ENCODE peak calls at places on chromosome 3, in seven cellular contexts. T is neural crest cell; F is stromal cell of bone marrow; P is left lobe of liver; K is fibroblast of mammary gland; M is stimulated activated CD8-positive, alpha-beta memory T cell treated with anti-CD3 and anti-CD28 coated beads, Interleukin-4, amount 100 ng/mL, for 24 hours; C is HT1080. R is an unnamed sample.

GRCh38 chr3:105996781-105997180 is 128.0 kb upstream of the CBLB start:
- DNase-seq in F (no peak), C (no peak), P (no peak), K (no peak), M (no peak), T (no peak), R (no peak)

GRCh38 chr3:149515242-149515641 is 40.7 kb downstream of the TM4SF4 start:
- DNase-seq in F (no peak), T (no peak), K (no peak), P (no peak), M (no peak), C (no peak), R (no peak)

GRCh38 chr3:10162147-10162546 is 2.6 kb upstream of the IRAK2 start:
- DNase-seq in F (no peak), M (no peak), C (no peak), K (no peak), P (no peak), T (no peak), R (no peak)

GRCh38 chr3:111277226-111277625 is 205.6 kb downstream of the NECTIN3 start:
- DNase-seq in C (peak), P (no peak), F (peak), T (no peak), K (peak), M (no peak), R (no peak)

GRCh38 chr3:184486614-184487013 is 75.0 kb upstream of the EPHB3 start:
- DNase-seq in F (no peak), M (no peak), P (no peak), T (no peak), C (no peak), K (no peak), R (no peak)

GRCh38 chr3:160796813-160797164 is 40.8 kb downstream of the PPM1L start:
- DNase-seq in F (no peak), K (no peak), T (no peak), M (no peak), C (no peak), P (peak), R (no peak)

GRCh38 chr3:106809633-106810460 is 567.4 kb upstream of the CCDC54 start:
- DNase-seq in P (no peak), K (peak), T (no peak), C (no peak), F (no peak), M (no peak), R (no peak)

GRCh38 chr3:159761377-159761776 is 227.3 kb upstream of the IL12A start:
- DNase-seq in T (no peak), C (peak), K (peak), P (peak), F (peak), M (no peak), R (peak)

GRCh38 chr3:112676659-112677234 is 35.8 kb upstream of the CCDC80 start:
- DNase-seq in T (no peak), M (peak), K (peak), F (peak), P (no peak), C (peak), R (peak)

GRCh38 chr3:73030073-73030597 is 31.3 kb upstream of the EBLN2 start:
- DNase-seq in T (no peak), F (no peak), K (no peak), C (no peak), P (no peak), M (no peak), R (no peak)

GRCh38 chr3:44058868-44059203 is 182.8 kb upstream of the TOPAZ1 start:
- DNase-seq in K (no peak), T (no peak), P (no peak), F (no peak), C (no peak), M (no peak), R (no peak)

GRCh38 chr3:61574854-61575253 is 13.5 kb downstream of the PTPRG start:
- DNase-seq in P (no peak), M (no peak), K (peak), F (peak), C (peak), T (no peak), R (peak)

GRCh38 chr3:45915518-45916231 is 27.6 kb upstream of the CXCR6 start:
- DNase-seq in F (peak), P (no peak), M (peak), C (peak), K (peak), T (no peak), R (peak)

GRCh38 chr3:49460188-49460885 is 9.7 kb upstream of the DAG1 start:
- DNase-seq in C (no peak), T (no peak), F (no peak), P (no peak), M (no peak), K (no peak), R (no peak)

GRCh38 chr3:188165596-188165995 is 11.6 kb downstream of the LPP start:
- DNase-seq in C (no peak), T (no peak), F (no peak), K (peak), P (peak), M (no peak), R (no peak)

GRCh38 chr3:71984843-71985594 is 200.1 kb upstream of the PROK2 start:
- DNase-seq in T (no peak), K (no peak), C (no peak), M (no peak), F (no peak), P (no peak), R (no peak)

GRCh38 chr3:193773266-193774183 is 180.5 kb downstream of the OPA1 start:
- DNase-seq in C (no peak), P (no peak), T (no peak), K (no peak), F (no peak), M (no peak), R (peak)

GRCh38 chr3:31132132-31132769 is 237.8 kb upstream of the GADL1 start:
- DNase-seq in M (no peak), F (peak), T (no peak), C (peak), K (peak), P (no peak), R (peak)

GRCh38 chr3:128426128-128426921 is 40.4 kb downstream of the DNAJB8 start:
- DNase-seq in C (no peak), M (peak), P (peak), T (peak), K (peak), F (no peak), R (no peak)

GRCh38 chr3:11717768-11718581 is 74.3 kb upstream of the VGLL4 start:
- DNase-seq in T (peak), M (no peak), P (no peak), C (no peak), K (peak), F (no peak), R (no peak)

GRCh38 chr3:117734431-117734830 is 1024.9 kb downstream of the TUSC7 start:
- DNase-seq in C (peak), T (no peak), M (no peak), P (no peak), K (peak), F (no peak), R (no peak)

GRCh38 chr3:138389841-138390581 is 41.6 kb downstream of the MRAS start:
- DNase-seq in K (peak), C (peak), P (no peak), T (no peak), M (no peak), F (no peak), R (peak)

GRCh38 chr3:114409291-114409690 is 115.5 kb downstream of the TIGIT start:
- DNase-seq in M (no peak), K (no peak), P (no peak), C (no peak), F (no peak), T (no peak), R (no peak)

GRCh38 chr3:119289371-119289770 is 4.8 kb upstream of the ARHGAP31 start:
- DNase-seq in K (no peak), T (no peak), F (no peak), P (no peak), C (no peak), M (no peak), R (no peak)

GRCh38 chr3:155244206-155244605 is 49.3 kb downstream of the STRIT1 start:
- DNase-seq in M (no peak), K (peak), C (no peak), F (no peak), P (no peak), T (no peak), R (no peak)

GRCh38 chr3:172065967-172066762 is 26.8 kb downstream of the FNDC3B start:
- DNase-seq in K (peak), M (no peak), C (peak), F (peak), T (no peak), P (no peak), R (no peak)

GRCh38 chr3:142963266-142964149 is at the start of gene PAQR9:
- DNase-seq in K (no peak), M (no peak), F (no peak), C (no peak), T (peak), P (peak), R (no peak)

GRCh38 chr3:5051772-5052171 is 70.3 kb upstream of the ARL8B start:
- DNase-seq in M (no peak), C (no peak), T (no peak), P (no peak), F (no peak), K (no peak), R (no peak)

GRCh38 chr3:156816091-156816793 is 9.9 kb upstream of the LEKR1 start:
- DNase-seq in F (no peak), P (peak), M (peak), C (no peak), T (peak), K (peak), R (no peak)

GRCh38 chr3:189588818-189589569 is 42.2 kb upstream of the TP63 start:
- DNase-seq in F (no peak), C (no peak), M (no peak), K (no peak), T (no peak), P (no peak), R (no peak)

GRCh38 chr3:57061556-57061955 is 1.1 kb downstream of the SPATA12 start:
- DNase-seq in M (no peak), P (no peak), C (peak), T (no peak), K (no peak), F (no peak), R (no peak)

GRCh38 chr3:72821170-72821781 is 27.0 kb downstream of the SHQ1 start:
- DNase-seq in P (peak), T (no peak), F (no peak), C (no peak), K (peak), M (no peak), R (peak)

GRCh38 chr3:128409621-128410581 is 56.8 kb downstream of the DNAJB8 start:
- DNase-seq in M (no peak), T (no peak), K (no peak), P (no peak), F (no peak), C (no peak), R (no peak)

GRCh38 chr3:124883766-124884473 is 3.2 kb downstream of the ITGB5 start:
- DNase-seq in C (peak), K (peak), T (no peak), P (no peak), M (no peak), F (peak), R (no peak)

GRCh38 chr3:189954733-189955665 is 165.7 kb downstream of the P3H2 start:
- DNase-seq in K (peak), T (no peak), C (no peak), F (no peak), P (peak), M (no peak), R (no peak)

GRCh38 chr3:136659253-136659652 is 92.9 kb downstream of the STAG1 start:
- DNase-seq in F (peak), T (peak), M (no peak), C (no peak), P (no peak), K (peak), R (no peak)

GRCh38 chr3:58058654-58059263 is 50.5 kb downstream of the FLNB start:
- DNase-seq in C (peak), M (no peak), K (peak), F (peak), T (no peak), P (no peak), R (peak)

R was measured in SJSA1.